ENCODE peak calls at places on chromosomes 7 and 10, in ten cellular contexts. One of them, this sample, is unnamed.
A peak's percentile ranks its signal among the peaks of the same experiment; 100 is the strongest.

GRCh38 chr7:43904533-43905208 is 1.7 kb downstream of the URGCP start:
- DNase-seq in brain microvascular endothelial cell: no peak
- DNase-seq in hepatocyte: no peak
- DNase-seq in spleen: no peak
- DNase-seq in neural progenitor cell: no peak
- DNase-seq in foreskin fibroblast: peak; percentile 66
- DNase-seq in tibial artery: no peak
- DNase-seq in body of pancreas: no peak
- DNase-seq in heart left ventricle: no peak
- DNase-seq in transverse colon: no peak
- DNase-seq in this sample: no peak

GRCh38 chr7:17374654-17375053 is 76.2 kb downstream of the AHR start:
- DNase-seq in body of pancreas: no peak
- DNase-seq in heart left ventricle: no peak
- DNase-seq in tibial artery: no peak
- DNase-seq in foreskin fibroblast: no peak
- DNase-seq in transverse colon: no peak
- DNase-seq in spleen: no peak
- DNase-seq in brain microvascular endothelial cell: no peak
- DNase-seq in neural progenitor cell: no peak
- DNase-seq in hepatocyte: no peak
- DNase-seq in this sample: no peak

GRCh38 chr10:111871458-111871857 is 312.1 kb downstream of the GPAM start:
- DNase-seq in transverse colon: no peak
- DNase-seq in spleen: no peak
- DNase-seq in brain microvascular endothelial cell: no peak
- DNase-seq in hepatocyte: no peak
- DNase-seq in heart left ventricle: no peak
- DNase-seq in neural progenitor cell: no peak
- DNase-seq in foreskin fibroblast: no peak
- DNase-seq in tibial artery: no peak
- DNase-seq in body of pancreas: no peak
- DNase-seq in this sample: no peak

GRCh38 chr7:113321201-113321600 is 202.8 kb upstream of the SMIM30 start:
- DNase-seq in tibial artery: no peak
- DNase-seq in heart left ventricle: no peak
- DNase-seq in transverse colon: no peak
- DNase-seq in hepatocyte: no peak
- DNase-seq in neural progenitor cell: no peak
- DNase-seq in spleen: no peak
- DNase-seq in brain microvascular endothelial cell: peak; percentile 31
- DNase-seq in foreskin fibroblast: peak; percentile 2
- DNase-seq in body of pancreas: no peak
- DNase-seq in this sample: no peak

GRCh38 chr7:114711244-114711643 is 210.7 kb upstream of the MDFIC start:
- DNase-seq in foreskin fibroblast: no peak
- DNase-seq in body of pancreas: no peak
- DNase-seq in neural progenitor cell: no peak
- DNase-seq in hepatocyte: no peak
- DNase-seq in transverse colon: no peak
- DNase-seq in tibial artery: no peak
- DNase-seq in spleen: no peak
- DNase-seq in brain microvascular endothelial cell: peak; percentile 20
- DNase-seq in heart left ventricle: no peak
- DNase-seq in this sample: no peak

GRCh38 chr7:40213856-40214255 is 79.1 kb downstream of the SUGCT start:
- DNase-seq in heart left ventricle: no peak
- DNase-seq in body of pancreas: no peak
- DNase-seq in foreskin fibroblast: no peak
- DNase-seq in spleen: no peak
- DNase-seq in tibial artery: no peak
- DNase-seq in hepatocyte: no peak
- DNase-seq in brain microvascular endothelial cell: peak; percentile 69
- DNase-seq in transverse colon: no peak
- DNase-seq in neural progenitor cell: no peak
- DNase-seq in this sample: no peak

GRCh38 chr7:74656421-74656910 is 1.1 kb upstream of the GTF2I start:
- DNase-seq in foreskin fibroblast: peak; percentile 62
- DNase-seq in hepatocyte: peak; percentile 73
- DNase-seq in heart left ventricle: peak; percentile 62
- DNase-seq in neural progenitor cell: peak; percentile 62
- DNase-seq in brain microvascular endothelial cell: no peak
- DNase-seq in body of pancreas: peak; percentile 58
- DNase-seq in spleen: peak; percentile 87
- DNase-seq in transverse colon: peak; percentile 66
- DNase-seq in tibial artery: peak; percentile 75
- DNase-seq in this sample: no peak

GRCh38 chr10:24363070-24363469 is 154.1 kb downstream of the KIAA1217 start:
- DNase-seq in brain microvascular endothelial cell: no peak
- DNase-seq in spleen: no peak
- DNase-seq in neural progenitor cell: no peak
- DNase-seq in foreskin fibroblast: no peak
- DNase-seq in heart left ventricle: no peak
- DNase-seq in transverse colon: no peak
- DNase-seq in body of pancreas: no peak
- DNase-seq in tibial artery: no peak
- DNase-seq in hepatocyte: no peak
- DNase-seq in this sample: no peak

GRCh38 chr7:129205987-129206785 is 17.8 kb downstream of the SMO start:
- DNase-seq in tibial artery: no peak
- DNase-seq in heart left ventricle: no peak
- DNase-seq in neural progenitor cell: no peak
- DNase-seq in transverse colon: no peak
- DNase-seq in brain microvascular endothelial cell: no peak
- DNase-seq in body of pancreas: no peak
- DNase-seq in foreskin fibroblast: no peak
- DNase-seq in hepatocyte: no peak
- DNase-seq in spleen: no peak
- DNase-seq in this sample: no peak

GRCh38 chr10:114304566-114305421 is 65.7 kb downstream of the VWA2 start:
- DNase-seq in brain microvascular endothelial cell: no peak
- DNase-seq in heart left ventricle: peak; percentile 64
- DNase-seq in tibial artery: peak; percentile 69
- DNase-seq in neural progenitor cell: peak; percentile 96
- DNase-seq in transverse colon: peak; percentile 62
- DNase-seq in foreskin fibroblast: no peak
- DNase-seq in body of pancreas: peak; percentile 61
- DNase-seq in hepatocyte: peak; percentile 70
- DNase-seq in spleen: peak; percentile 91
- DNase-seq in this sample: no peak

GRCh38 chr10:7666253-7667023 is at the start of gene ITIH5:
- DNase-seq in neural progenitor cell: peak; percentile 49
- DNase-seq in spleen: no peak
- DNase-seq in brain microvascular endothelial cell: no peak
- DNase-seq in heart left ventricle: no peak
- DNase-seq in tibial artery: peak; percentile 70
- DNase-seq in body of pancreas: peak; percentile 25
- DNase-seq in transverse colon: no peak
- DNase-seq in foreskin fibroblast: peak; percentile 16
- DNase-seq in hepatocyte: peak; percentile 23
- DNase-seq in this sample: no peak

GRCh38 chr10:33145451-33146188 is 187.6 kb upstream of the ITGB1 start:
- DNase-seq in tibial artery: no peak
- DNase-seq in hepatocyte: no peak
- DNase-seq in foreskin fibroblast: peak; percentile 53
- DNase-seq in neural progenitor cell: no peak
- DNase-seq in body of pancreas: peak; percentile 53
- DNase-seq in spleen: no peak
- DNase-seq in brain microvascular endothelial cell: no peak
- DNase-seq in transverse colon: no peak
- DNase-seq in heart left ventricle: no peak
- DNase-seq in this sample: no peak

GRCh38 chr10:47033081-47033480 is 121.9 kb downstream of the PTPN20 start:
- DNase-seq in spleen: no peak
- DNase-seq in neural progenitor cell: no peak
- DNase-seq in heart left ventricle: no peak
- DNase-seq in tibial artery: peak; percentile 34
- DNase-seq in hepatocyte: no peak
- DNase-seq in transverse colon: no peak
- DNase-seq in body of pancreas: peak; percentile 2
- DNase-seq in foreskin fibroblast: no peak
- DNase-seq in brain microvascular endothelial cell: no peak
- DNase-seq in this sample: no peak

GRCh38 chr10:124605001-124605370 is 139.2 kb downstream of the FAM53B start:
- DNase-seq in transverse colon: no peak
- DNase-seq in neural progenitor cell: no peak
- DNase-seq in brain microvascular endothelial cell: no peak
- DNase-seq in hepatocyte: no peak
- DNase-seq in body of pancreas: no peak
- DNase-seq in tibial artery: no peak
- DNase-seq in spleen: peak; percentile 72
- DNase-seq in heart left ventricle: peak; percentile 10
- DNase-seq in foreskin fibroblast: no peak
- DNase-seq in this sample: no peak
- H3K4me3 ChIP-seq in transverse colon: no peak overlapping the region
- H3K4me3 ChIP-seq in neural progenitor cell: no peak overlapping the region
- H3K4me3 ChIP-seq in brain microvascular endothelial cell: no peak overlapping the region
- H3K4me3 ChIP-seq in hepatocyte: no peak overlapping the region
- H3K4me3 ChIP-seq in body of pancreas: no peak overlapping the region
- H3K4me3 ChIP-seq in tibial artery: no peak overlapping the region
- H3K4me3 ChIP-seq in spleen: no peak overlapping the region
- H3K4me3 ChIP-seq in heart left ventricle: no peak overlapping the region
- H3K4me3 ChIP-seq in foreskin fibroblast: no peak overlapping the region
- H3K4me3 ChIP-seq in this sample: no peak overlapping the region

GRCh38 chr10:17622061-17622460 is 4.9 kb upstream of the HACD1 start:
- DNase-seq in heart left ventricle: no peak
- DNase-seq in hepatocyte: no peak
- DNase-seq in body of pancreas: no peak
- DNase-seq in neural progenitor cell: no peak
- DNase-seq in tibial artery: no peak
- DNase-seq in brain microvascular endothelial cell: no peak
- DNase-seq in foreskin fibroblast: peak; percentile 47
- DNase-seq in spleen: no peak
- DNase-seq in transverse colon: no peak
- DNase-seq in this sample: no peak

GRCh38 chr10:17616403-17617030 is 657 bp downstream of the HACD1 start:
- DNase-seq in neural progenitor cell: peak; percentile 91
- DNase-seq in brain microvascular endothelial cell: peak; percentile 37
- DNase-seq in tibial artery: peak; percentile 92
- DNase-seq in spleen: peak; percentile 87
- DNase-seq in foreskin fibroblast: peak; percentile 85
- DNase-seq in hepatocyte: peak; percentile 81
- DNase-seq in transverse colon: peak; percentile 68
- DNase-seq in body of pancreas: peak; percentile 73
- DNase-seq in heart left ventricle: peak; percentile 89
- DNase-seq in this sample: no peak

DNA sequence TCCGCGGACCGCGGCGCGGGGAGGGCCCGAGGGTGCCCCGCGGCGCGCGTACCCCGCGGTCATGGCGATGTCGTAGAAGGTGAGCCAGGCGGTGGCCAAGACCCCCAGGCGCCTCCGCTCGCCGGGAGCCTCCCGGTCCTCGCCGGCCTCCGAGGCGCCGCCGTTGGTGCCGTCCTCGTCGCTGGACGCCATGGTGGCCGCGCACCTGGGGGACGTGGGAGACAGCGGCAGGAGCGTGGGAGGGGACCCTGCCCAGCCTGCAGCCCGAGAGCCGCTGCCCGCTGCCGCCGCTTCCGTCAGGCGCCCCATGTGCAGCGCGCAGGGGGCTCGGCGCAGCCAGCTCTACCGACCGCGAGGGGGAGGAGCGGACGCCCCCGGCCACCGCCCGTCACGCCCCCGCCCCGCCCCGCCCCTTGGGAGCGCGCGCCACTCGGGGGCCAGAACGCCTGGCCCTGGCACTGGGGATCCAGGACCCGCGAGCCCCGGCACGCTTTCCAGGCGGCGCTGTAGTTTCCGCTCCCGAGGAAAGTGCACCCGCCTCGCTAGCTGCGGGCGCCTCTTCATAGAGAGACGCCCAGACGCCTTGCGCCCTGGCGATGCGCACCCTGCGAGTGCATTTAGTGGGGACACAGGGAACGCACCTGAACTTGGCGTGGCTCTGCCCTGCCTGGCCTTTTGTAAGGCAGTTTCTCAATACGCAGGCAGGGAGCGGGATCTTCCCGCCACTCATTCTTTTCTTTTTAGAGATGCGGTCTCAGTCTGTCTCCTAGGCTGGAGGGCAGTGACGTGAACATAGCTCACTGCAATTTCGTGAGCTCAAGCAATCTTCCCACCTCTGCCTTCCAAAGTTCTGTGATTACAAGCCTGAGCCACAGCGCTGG is at the start of gene HACD1:
- DNase-seq in neural progenitor cell: peak; percentile 87
- DNase-seq in transverse colon: peak; percentile 73
- DNase-seq in foreskin fibroblast: peak; percentile 87
- DNase-seq in heart left ventricle: peak; percentile 79
- DNase-seq in hepatocyte: peak; percentile 80
- DNase-seq in brain microvascular endothelial cell: peak; percentile 39
- DNase-seq in tibial artery: peak; percentile 81
- DNase-seq in spleen: peak; percentile 86
- DNase-seq in body of pancreas: peak; percentile 61
- DNase-seq in this sample: no peak
- TF ChIP-seq CTCF in neural progenitor cell: peak; percentile 41
- TF ChIP-seq CTCF in transverse colon: no peak
- TF ChIP-seq CTCF in foreskin fibroblast: no peak
- TF ChIP-seq CTCF in heart left ventricle: no peak
- TF ChIP-seq CTCF in hepatocyte: peak; percentile 16
- TF ChIP-seq CTCF in brain microvascular endothelial cell: peak; percentile 41
- TF ChIP-seq CTCF in tibial artery: no peak
- TF ChIP-seq CTCF in spleen: no peak
- TF ChIP-seq CTCF in body of pancreas: peak; percentile 8
- TF ChIP-seq CTCF in this sample: peak; percentile 49

DNA sequence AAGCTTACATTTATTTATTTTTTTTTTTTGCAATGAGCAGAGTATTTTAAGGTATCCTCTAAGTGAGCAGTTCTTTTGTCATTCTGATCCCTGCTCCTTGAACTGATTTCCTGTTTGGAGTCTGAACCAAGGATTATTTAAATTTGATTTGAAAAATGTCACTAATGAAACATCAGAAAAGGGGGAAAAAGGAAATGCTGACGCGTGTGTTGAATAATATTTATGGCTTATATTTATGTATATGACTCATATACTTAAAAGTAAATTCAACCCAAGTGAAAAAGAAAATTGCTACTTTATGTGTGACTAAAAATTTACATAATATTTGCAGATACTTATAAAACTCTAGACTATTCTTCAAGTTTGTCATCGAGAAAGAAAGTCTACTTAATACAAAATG is 650.0 kb downstream of the MAGI2 start:
- DNase-seq in spleen: no peak
- DNase-seq in hepatocyte: no peak
- DNase-seq in tibial artery: no peak
- DNase-seq in heart left ventricle: no peak
- DNase-seq in neural progenitor cell: no peak
- DNase-seq in transverse colon: no peak
- DNase-seq in foreskin fibroblast: no peak
- DNase-seq in body of pancreas: no peak
- DNase-seq in brain microvascular endothelial cell: no peak
- DNase-seq in this sample: no peak
- H3K4me3 ChIP-seq in spleen: no peak overlapping the region
- H3K4me3 ChIP-seq in hepatocyte: no peak overlapping the region
- H3K4me3 ChIP-seq in tibial artery: no peak overlapping the region
- H3K4me3 ChIP-seq in heart left ventricle: no peak overlapping the region
- H3K4me3 ChIP-seq in neural progenitor cell: no peak overlapping the region
- H3K4me3 ChIP-seq in transverse colon: no peak overlapping the region
- H3K4me3 ChIP-seq in foreskin fibroblast: no peak overlapping the region
- H3K4me3 ChIP-seq in body of pancreas: no peak overlapping the region
- H3K4me3 ChIP-seq in brain microvascular endothelial cell: no peak overlapping the region
- H3K4me3 ChIP-seq in this sample: no peak overlapping the region

DNA sequence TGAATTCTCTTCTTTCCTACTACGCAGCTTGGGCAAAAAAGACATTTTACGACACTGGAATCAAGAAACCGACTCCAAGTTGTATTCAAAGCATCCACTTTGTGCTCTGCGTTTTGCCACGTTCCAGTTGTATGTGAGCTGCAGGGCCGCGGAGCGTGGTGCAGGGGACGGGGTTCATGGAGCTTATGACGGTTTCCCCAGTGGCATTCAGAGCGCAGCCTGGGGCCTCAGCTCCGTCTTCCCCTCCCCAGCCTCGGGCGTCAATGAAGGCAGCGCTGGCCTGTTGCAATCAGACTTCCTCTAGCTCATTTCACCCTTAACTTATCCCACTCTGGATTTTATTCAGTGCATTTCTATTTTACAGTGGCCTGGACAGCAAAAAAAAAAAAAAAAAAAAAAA is 403.4 kb upstream of the KLF6 start:
- DNase-seq in hepatocyte: no peak
- DNase-seq in tibial artery: no peak
- DNase-seq in foreskin fibroblast: no peak
- DNase-seq in brain microvascular endothelial cell: no peak
- DNase-seq in heart left ventricle: no peak
- DNase-seq in neural progenitor cell: no peak
- DNase-seq in transverse colon: no peak
- DNase-seq in spleen: no peak
- DNase-seq in body of pancreas: no peak
- DNase-seq in this sample: no peak
- TF ChIP-seq CTCF in hepatocyte: no peak
- TF ChIP-seq CTCF in tibial artery: no peak
- TF ChIP-seq CTCF in foreskin fibroblast: no peak
- TF ChIP-seq CTCF in brain microvascular endothelial cell: no peak
- TF ChIP-seq CTCF in heart left ventricle: no peak
- TF ChIP-seq CTCF in neural progenitor cell: no peak
- TF ChIP-seq CTCF in transverse colon: no peak
- TF ChIP-seq CTCF in spleen: no peak
- TF ChIP-seq CTCF in body of pancreas: no peak
- TF ChIP-seq CTCF in this sample: no peak

This sample was measured in AG04449.